ENCODE peak calls at places on chromosome 3, in ten cellular contexts. L is heart right ventricle; X is PC-3; M is upper lobe of right lung; Q is tibial nerve; O is heart left ventricle; F is CD4-positive, alpha-beta memory T cell; W is psoas muscle; K is aorta; I is right atrium auricular region. S is an unnamed sample. For H3K4me1 and H3K36me3, the result is how much of the 10 kb centered on the place peaks cover.

GRCh38 chr3:47010910-47011309 is 31.4 kb downstream of the NBEAL2 start:
- DNase-seq in L (no peak), X (no peak), M (no peak), Q (no peak), O (no peak), F (no peak), W (no peak), K (no peak), I (no peak), S (no peak)

GRCh38 chr3:42988566-42988965 is 9.5 kb downstream of the GASK1A start:
- DNase-seq in L (no peak), X (no peak), M (no peak), Q (no peak), O (no peak), F (no peak), W (no peak), K (no peak), I (no peak), S (no peak)

GRCh38 chr3:46304739-46305138 is 49.2 kb upstream of the CCR2 start:
- DNase-seq in L (no peak), X (no peak), M (no peak), Q (no peak), O (no peak), F (no peak), W (no peak), K (no peak), I (no peak), S (no peak)

GRCh38 chr3:183576487-183577107 is 21.1 kb upstream of the KLHL6 start:
- DNase-seq in L (no peak), X (no peak), M (no peak), Q (no peak), O (peak), F (no peak), W (no peak), K (no peak), I (no peak), S (no peak)

GRCh38 chr3:16252988-16253387 is 11.8 kb downstream of the DPH3 start:
- DNase-seq in L (no peak), X (no peak), M (no peak), Q (no peak), O (no peak), F (no peak), W (no peak), K (no peak), I (no peak), S (no peak)

GRCh38 chr3:66486646-66487045 is 14.2 kb downstream of the LRIG1 start:
- DNase-seq in L (no peak), X (no peak), M (no peak), Q (no peak), O (no peak), F (no peak), W (no peak), K (no peak), I (no peak), S (no peak)

GRCh38 chr3:112555535-112556170 is 6.1 kb downstream of the ATG3 start:
- DNase-seq in L (no peak), X (peak), M (no peak), Q (no peak), O (no peak), F (no peak), W (no peak), K (no peak), I (no peak), S (no peak)

GRCh38 chr3:196422976-196423781 is 9.0 kb downstream of the UBXN7 start:
- DNase-seq in L (peak), X (no peak), M (no peak), Q (no peak), O (peak), F (no peak), W (peak), K (peak), I (peak), S (no peak)

GRCh38 chr3:43923101-43923979 is 232.6 kb downstream of the ABHD5 start:
- DNase-seq in L (no peak), X (no peak), M (no peak), Q (no peak), O (no peak), F (no peak), W (no peak), K (no peak), I (no peak), S (no peak)

GRCh38 chr3:9158865-9159630 is 90.4 kb downstream of the SRGAP3 start:
- DNase-seq in L (no peak), X (no peak), M (no peak), Q (no peak), O (no peak), F (no peak), W (no peak), K (no peak), I (no peak), S (no peak)

GRCh38 chr3:134516905-134517304 is 31.0 kb downstream of the CEP63 start:
- DNase-seq in L (no peak), X (no peak), M (no peak), Q (no peak), O (no peak), F (no peak), W (no peak), K (no peak), I (no peak), S (no peak)

GRCh38 chr3:192817053-192817452 is 89.7 kb upstream of the FGF12 start:
- DNase-seq in L (no peak), X (peak), M (no peak), Q (no peak), O (no peak), F (no peak), W (no peak), K (no peak), I (no peak), S (no peak)

GRCh38 chr3:194875581-194876402 is 190.1 kb downstream of the FAM43A start:
- DNase-seq in L (no peak), X (no peak), M (no peak), Q (no peak), O (no peak), F (no peak), W (no peak), K (peak), I (peak), S (no peak)

GRCh38 chr3:29789686-29790085 is 508.8 kb downstream of the RBMS3 start:
- DNase-seq in L (no peak), X (no peak), M (no peak), Q (no peak), O (no peak), F (no peak), W (no peak), K (no peak), I (no peak), S (no peak)

GRCh38 chr3:114900908-114901307 is 246.2 kb downstream of the ZBTB20 start:
- DNase-seq in L (no peak), X (no peak), M (no peak), Q (no peak), O (no peak), F (no peak), W (no peak), K (no peak), I (no peak), S (no peak)

GRCh38 chr3:180680097-180680430 is 775 bp upstream of the CCDC39 start:
- DNase-seq in L (no peak), X (no peak), M (no peak), Q (no peak), O (no peak), F (peak), W (no peak), K (no peak), I (peak), S (no peak)

GRCh38 chr3:172156309-172156998 is 117.1 kb downstream of the FNDC3B start:
- DNase-seq in L (no peak), X (no peak), M (peak), Q (no peak), O (no peak), F (no peak), W (peak), K (peak), I (no peak), S (peak)

GRCh38 chr3:52015431-52016256 is 19.9 kb upstream of the RPL29 start:
- DNase-seq in L (no peak), X (no peak), M (no peak), Q (no peak), O (no peak), F (no peak), W (no peak), K (no peak), I (no peak), S (no peak)

GRCh38 chr3:38438421-38438820 is 15.3 kb upstream of the ACVR2B start:
- DNase-seq in L (no peak), X (peak), M (no peak), Q (no peak), O (peak), F (peak), W (no peak), K (no peak), I (no peak), S (no peak)

GRCh38 chr3:137163241-137163916 is 205.6 kb downstream of the IL20RB start:
- DNase-seq in L (no peak), X (no peak), M (no peak), Q (no peak), O (peak), F (no peak), W (no peak), K (no peak), I (no peak), S (no peak)

GRCh38 chr3:118949113-118949760 is 85.4 kb downstream of the IGSF11 start:
- DNase-seq in L (no peak), X (no peak), M (no peak), Q (no peak), O (no peak), F (peak), W (no peak), K (no peak), I (no peak), S (no peak)

GRCh38 chr3:141402476-141403171 is 34.3 kb downstream of the ZBTB38 start:
- DNase-seq in L (peak), X (peak), M (peak), Q (peak), O (peak), F (peak), W (peak), K (peak), I (peak), S (peak)

GRCh38 chr3:126351771-126352475 is 5.3 kb downstream of the KLF15 start:
- DNase-seq in L (no peak), X (no peak), M (peak), Q (peak), O (no peak), F (no peak), W (peak), K (peak), I (no peak), S (peak)

GRCh38 chr3:171240504-171240835 is 213.9 kb upstream of the SLC2A2 start:
- DNase-seq in L (no peak), X (no peak), M (no peak), Q (no peak), O (no peak), F (no peak), W (no peak), K (no peak), I (no peak), S (no peak)

GRCh38 chr3:65497846-65498245 is 540.9 kb downstream of the MAGI1 start:
- DNase-seq in L (no peak), X (no peak), M (no peak), Q (no peak), O (no peak), F (no peak), W (no peak), K (no peak), I (no peak), S (no peak)

GRCh38 chr3:124787490-124788195 is 57.4 kb downstream of the UMPS start:
- DNase-seq in L (no peak), X (no peak), M (no peak), Q (no peak), O (no peak), F (no peak), W (no peak), K (no peak), I (no peak), S (no peak)

GRCh38 chr3:59980576-59980975 is 930.8 kb upstream of the CFAP20DC start:
- DNase-seq in L (no peak), X (no peak), M (no peak), Q (no peak), O (no peak), F (no peak), W (no peak), K (no peak), I (no peak), S (no peak)

GRCh38 chr3:69197455-69197854 is 75.1 kb upstream of the LMOD3 start:
- DNase-seq in L (no peak), X (no peak), M (no peak), Q (no peak), O (no peak), F (no peak), W (no peak), K (no peak), I (no peak), S (no peak)

GRCh38 chr3:184868477-184868876 is 56.5 kb downstream of the VPS8 start:
- DNase-seq in L (no peak), X (no peak), M (no peak), Q (no peak), O (no peak), F (no peak), W (no peak), K (no peak), I (no peak), S (no peak)

GRCh38 chr3:105593315-105593714 is 226.6 kb downstream of the ALCAM start:
- DNase-seq in L (no peak), X (no peak), M (no peak), Q (no peak), O (no peak), F (no peak), W (no peak), K (no peak), I (no peak), S (no peak)

GRCh38 chr3:96267577-96267976 is 546.8 kb upstream of the EPHA6 start:
- DNase-seq in L (no peak), X (peak), M (no peak), Q (no peak), O (no peak), F (no peak), W (no peak), K (no peak), I (no peak), S (no peak)

GRCh38 chr3:46299608-46300460 is 54.1 kb upstream of the CCR2 start:
- DNase-seq in L (no peak), X (peak), M (no peak), Q (no peak), O (no peak), F (no peak), W (no peak), K (no peak), I (no peak), S (no peak)

GRCh38 chr3:44842376-44842775 is 19.3 kb upstream of the TMEM42 start:
- DNase-seq in L (no peak), X (no peak), M (no peak), Q (no peak), O (no peak), F (no peak), W (no peak), K (no peak), I (no peak), S (no peak)

GRCh38 chr3:14647976-14648955 is 3.3 kb upstream of the CCDC174 start:
- DNase-seq in L (no peak), X (no peak), M (no peak), Q (no peak), O (peak), F (no peak), W (no peak), K (no peak), I (no peak), S (no peak)

GRCh38 chr3:122589297-122589696 is 11.8 kb downstream of the PARP15 start:
- DNase-seq in L (no peak), X (no peak), M (no peak), Q (no peak), O (no peak), F (no peak), W (no peak), K (no peak), I (no peak), S (no peak)

GRCh38 chr3:115518100-115518852 is 105.0 kb upstream of the GAP43 start:
- DNase-seq in L (peak), X (peak), M (no peak), Q (no peak), O (peak), F (no peak), W (peak), K (peak), I (peak), S (peak)

GRCh38 chr3:59555593-59556315 is 505.9 kb upstream of the CFAP20DC start:
- DNase-seq in L (no peak), X (peak), M (no peak), Q (no peak), O (no peak), F (no peak), W (no peak), K (no peak), I (no peak), S (no peak)

GRCh38 chr3:71053495-71053894 is 530.0 kb downstream of the FOXP1 start:
- DNase-seq in L (no peak), X (no peak), M (no peak), Q (no peak), O (no peak), F (no peak), W (no peak), K (no peak), I (no peak), S (no peak)
- H3K4me1 ChIP-seq in L (half or more), X (half or more), M (half or more), Q (half or more), O (half or more), F (half or more), W (under half), K (under half), I (under half), S (half or more)

GRCh38 chr3:149739396-149739795 is 12.9 kb downstream of the COMMD2 start:
- DNase-seq in L (no peak), X (no peak), M (no peak), Q (no peak), O (no peak), F (no peak), W (no peak), K (no peak), I (no peak), S (no peak)

GRCh38 chr3:149744630-149745029 is 7.7 kb downstream of the COMMD2 start:
- DNase-seq in L (no peak), X (no peak), M (no peak), Q (no peak), O (no peak), F (no peak), W (no peak), K (no peak), I (no peak), S (no peak)

GRCh38 chr3:149738891-149739290 is 13.4 kb downstream of the COMMD2 start:
- DNase-seq in L (no peak), X (peak), M (no peak), Q (no peak), O (no peak), F (no peak), W (no peak), K (no peak), I (no peak), S (no peak)

DNA sequence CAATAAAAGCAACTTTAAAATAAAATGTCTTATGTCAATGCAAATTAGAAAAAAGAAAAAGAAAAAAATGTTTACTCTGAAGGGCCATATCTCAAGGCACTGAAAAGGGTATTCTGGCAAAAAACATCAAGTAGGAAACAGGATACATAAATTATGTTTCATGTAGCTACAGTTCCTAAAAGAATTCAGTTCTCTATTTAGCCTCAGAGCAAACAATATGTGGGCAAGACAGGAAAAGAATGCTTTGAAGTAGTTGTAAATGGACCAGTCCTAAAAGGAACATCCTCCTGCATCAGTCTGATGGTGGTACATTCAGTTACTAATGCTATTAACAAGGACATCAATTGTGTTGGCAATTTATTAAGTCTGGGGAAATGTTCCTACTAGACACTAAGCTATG is 8.1 kb downstream of the COMMD2 start:
- DNase-seq in L (no peak), X (no peak), M (no peak), Q (no peak), O (no peak), F (no peak), W (no peak), K (no peak), I (no peak), S (no peak)
- H3K36me3 ChIP-seq in L (under half), X (under half), M (half or more), Q (under half), O (under half), F (under half), W (half or more), K (under half), I (half or more), S (under half)

DNA sequence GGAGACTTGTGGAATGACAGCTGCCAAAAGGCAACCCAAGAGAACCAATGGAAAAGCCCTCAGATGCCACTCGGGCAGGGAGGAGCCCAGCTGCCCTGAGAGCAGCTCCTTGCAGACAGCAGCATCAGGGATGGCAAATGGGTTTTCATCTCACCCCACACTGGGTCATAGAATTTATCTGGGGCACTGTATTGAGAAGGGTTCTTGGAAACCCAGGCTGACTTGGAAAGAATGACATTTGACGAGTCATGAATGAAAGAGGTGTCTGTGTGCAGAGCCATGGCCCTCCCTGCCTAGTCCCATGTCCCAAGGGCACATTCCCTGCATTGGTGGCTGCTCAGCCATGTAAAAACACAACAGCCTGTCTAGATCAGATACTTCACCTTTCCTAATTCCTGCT is 157.9 kb upstream of the BHLHE40 start:
- DNase-seq in L (no peak), X (peak), M (no peak), Q (no peak), O (no peak), F (no peak), W (no peak), K (no peak), I (no peak), S (no peak)
- H3K4me1 ChIP-seq in L (under half), X (under half), M (under half), Q (under half), O (under half), F (half or more), W (under half), K (under half), I (under half), S (under half)

DNA sequence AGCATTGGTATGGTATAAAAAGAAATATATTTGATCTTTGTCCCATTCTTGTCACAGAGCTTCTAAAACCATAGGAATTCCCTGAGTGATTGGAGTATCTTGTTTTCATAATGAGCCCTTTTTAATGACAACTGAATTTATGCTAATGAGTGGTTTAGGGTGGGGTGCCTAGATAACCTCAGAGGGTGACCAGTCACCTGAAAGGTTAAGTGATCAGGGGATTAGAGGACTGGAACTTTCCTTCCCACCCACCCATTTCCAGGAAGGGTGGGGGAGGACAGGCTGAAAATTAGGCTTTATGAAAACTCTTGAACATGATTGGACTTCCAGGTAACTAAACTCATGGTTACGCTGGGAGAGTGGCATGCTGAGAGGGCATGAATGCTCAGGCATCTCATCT is 8.5 kb downstream of the MFN1 start:
- DNase-seq in L (no peak), X (no peak), M (no peak), Q (no peak), O (no peak), F (no peak), W (no peak), K (no peak), I (no peak), S (no peak)
- H3K36me3 ChIP-seq in L (under half), X (under half), M (half or more), Q (under half), O (under half), F (under half), W (half or more), K (under half), I (half or more), S (half or more)

GRCh38 chr3:152196782-152197181 is 71.9 kb upstream of the MBNL1 start:
- DNase-seq in L (no peak), X (no peak), M (no peak), Q (no peak), O (no peak), F (no peak), W (no peak), K (no peak), I (no peak), S (no peak)
- H3K4me1 ChIP-seq in L (under half), X (under half), M (under half), Q (under half), O (under half), F (half or more), W (under half), K (under half), I (under half), S (half or more)